ENCODE peak calls at places on chromosome 11, in eight cellular contexts. One of them, this sample, is unnamed.
A peak's percentile ranks its signal among the peaks of the same experiment; 100 is the strongest.

GRCh38 chr11:70783821-70784220 is 385.5 kb downstream of the CTTN start:
- DNase-seq in left ventricle myocardium inferior: no peak
- DNase-seq in naive thymus-derived CD4-positive, alpha-beta T cell: no peak
- DNase-seq in spleen: no peak
- DNase-seq in HCT116: no peak
- DNase-seq in right cardiac atrium: no peak
- DNase-seq in IMR-90: no peak
- DNase-seq in cardiac muscle cell: no peak
- DNase-seq in this sample: no peak

GRCh38 chr11:16945671-16946469 is 68.3 kb downstream of the PLEKHA7 start:
- DNase-seq in left ventricle myocardium inferior: peak; percentile 39
- DNase-seq in naive thymus-derived CD4-positive, alpha-beta T cell: no peak
- DNase-seq in spleen: peak; percentile 81
- DNase-seq in HCT116: peak; percentile 51
- DNase-seq in right cardiac atrium: peak; percentile 53
- DNase-seq in IMR-90: peak; percentile 34
- DNase-seq in cardiac muscle cell: peak; percentile 79
- DNase-seq in this sample: no peak

GRCh38 chr11:32420937-32421532 is 14.3 kb downstream of the WT1 start:
- DNase-seq in left ventricle myocardium inferior: no peak
- DNase-seq in naive thymus-derived CD4-positive, alpha-beta T cell: no peak
- DNase-seq in spleen: no peak
- DNase-seq in HCT116: no peak
- DNase-seq in right cardiac atrium: no peak
- DNase-seq in IMR-90: no peak
- DNase-seq in cardiac muscle cell: no peak
- DNase-seq in this sample: peak; percentile 24

GRCh38 chr11:123213307-123213708 is 18.3 kb upstream of the CLMP start:
- DNase-seq in left ventricle myocardium inferior: no peak
- DNase-seq in naive thymus-derived CD4-positive, alpha-beta T cell: no peak
- DNase-seq in spleen: no peak
- DNase-seq in HCT116: no peak
- DNase-seq in right cardiac atrium: no peak
- DNase-seq in IMR-90: no peak
- DNase-seq in cardiac muscle cell: no peak
- DNase-seq in this sample: no peak

GRCh38 chr11:108929241-108929640 is 264.4 kb downstream of the DDX10 start:
- DNase-seq in left ventricle myocardium inferior: no peak
- DNase-seq in naive thymus-derived CD4-positive, alpha-beta T cell: no peak
- DNase-seq in spleen: no peak
- DNase-seq in HCT116: peak; percentile 8
- DNase-seq in right cardiac atrium: no peak
- DNase-seq in IMR-90: peak; percentile 99
- DNase-seq in cardiac muscle cell: no peak
- DNase-seq in this sample: no peak

GRCh38 chr11:113934797-113935196 is 30.2 kb downstream of the HTR3B start:
- DNase-seq in left ventricle myocardium inferior: no peak
- DNase-seq in naive thymus-derived CD4-positive, alpha-beta T cell: no peak
- DNase-seq in spleen: no peak
- DNase-seq in HCT116: no peak
- DNase-seq in right cardiac atrium: no peak
- DNase-seq in IMR-90: no peak
- DNase-seq in cardiac muscle cell: no peak
- DNase-seq in this sample: no peak

GRCh38 chr11:104366321-104366734 is 202.4 kb upstream of the PDGFD start:
- DNase-seq in left ventricle myocardium inferior: no peak
- DNase-seq in naive thymus-derived CD4-positive, alpha-beta T cell: no peak
- DNase-seq in spleen: peak; percentile 74
- DNase-seq in HCT116: no peak
- DNase-seq in right cardiac atrium: no peak
- DNase-seq in IMR-90: no peak
- DNase-seq in cardiac muscle cell: no peak
- DNase-seq in this sample: peak; percentile 8

GRCh38 chr11:64762916-64763803 is 3.4 kb upstream of the PYGM start:
- DNase-seq in left ventricle myocardium inferior: no peak
- DNase-seq in naive thymus-derived CD4-positive, alpha-beta T cell: no peak
- DNase-seq in spleen: peak; percentile 76
- DNase-seq in HCT116: no peak
- DNase-seq in right cardiac atrium: peak; percentile 43
- DNase-seq in IMR-90: peak; percentile 79
- DNase-seq in cardiac muscle cell: peak; percentile 35
- DNase-seq in this sample: no peak

GRCh38 chr11:122920579-122920978 is 38.0 kb downstream of the JHY start:
- DNase-seq in left ventricle myocardium inferior: no peak
- DNase-seq in naive thymus-derived CD4-positive, alpha-beta T cell: no peak
- DNase-seq in spleen: no peak
- DNase-seq in HCT116: no peak
- DNase-seq in right cardiac atrium: no peak
- DNase-seq in IMR-90: no peak
- DNase-seq in cardiac muscle cell: no peak
- DNase-seq in this sample: no peak

GRCh38 chr11:134564472-134565200 is 152.6 kb upstream of the B3GAT1 start:
- DNase-seq in left ventricle myocardium inferior: no peak
- DNase-seq in naive thymus-derived CD4-positive, alpha-beta T cell: no peak
- DNase-seq in spleen: no peak
- DNase-seq in HCT116: no peak
- DNase-seq in right cardiac atrium: no peak
- DNase-seq in IMR-90: no peak
- DNase-seq in cardiac muscle cell: no peak
- DNase-seq in this sample: no peak

GRCh38 chr11:33842236-33842915 is 49.5 kb downstream of the LMO2 start:
- DNase-seq in left ventricle myocardium inferior: no peak
- DNase-seq in naive thymus-derived CD4-positive, alpha-beta T cell: no peak
- DNase-seq in spleen: no peak
- DNase-seq in HCT116: no peak
- DNase-seq in right cardiac atrium: no peak
- DNase-seq in IMR-90: no peak
- DNase-seq in cardiac muscle cell: no peak
- DNase-seq in this sample: no peak

GRCh38 chr11:118045191-118045590 is 31.7 kb upstream of the TMPRSS4 start:
- DNase-seq in left ventricle myocardium inferior: no peak
- DNase-seq in naive thymus-derived CD4-positive, alpha-beta T cell: no peak
- DNase-seq in spleen: no peak
- DNase-seq in HCT116: no peak
- DNase-seq in right cardiac atrium: no peak
- DNase-seq in IMR-90: no peak
- DNase-seq in cardiac muscle cell: no peak
- DNase-seq in this sample: no peak

GRCh38 chr11:31913985-31914384 is 102.9 kb upstream of the PAX6 start:
- DNase-seq in left ventricle myocardium inferior: no peak
- DNase-seq in naive thymus-derived CD4-positive, alpha-beta T cell: no peak
- DNase-seq in spleen: no peak
- DNase-seq in HCT116: no peak
- DNase-seq in right cardiac atrium: no peak
- DNase-seq in IMR-90: no peak
- DNase-seq in cardiac muscle cell: no peak
- DNase-seq in this sample: no peak

GRCh38 chr11:44445500-44446340 is 119.7 kb upstream of the CD82 start:
- DNase-seq in left ventricle myocardium inferior: no peak
- DNase-seq in naive thymus-derived CD4-positive, alpha-beta T cell: no peak
- DNase-seq in spleen: no peak
- DNase-seq in HCT116: no peak
- DNase-seq in right cardiac atrium: no peak
- DNase-seq in IMR-90: no peak
- DNase-seq in cardiac muscle cell: no peak
- DNase-seq in this sample: no peak

GRCh38 chr11:78045851-78046485 is 17.7 kb upstream of the THRSP start:
- DNase-seq in left ventricle myocardium inferior: peak; percentile 83
- DNase-seq in naive thymus-derived CD4-positive, alpha-beta T cell: peak; percentile 92
- DNase-seq in spleen: peak; percentile 94
- DNase-seq in HCT116: peak; percentile 27
- DNase-seq in right cardiac atrium: peak; percentile 84
- DNase-seq in IMR-90: peak; percentile 59
- DNase-seq in cardiac muscle cell: peak; percentile 84
- DNase-seq in this sample: peak; percentile 75

GRCh38 chr11:120249279-120250022 is 9.5 kb downstream of the POU2F3 start:
- DNase-seq in left ventricle myocardium inferior: no peak
- DNase-seq in naive thymus-derived CD4-positive, alpha-beta T cell: no peak
- DNase-seq in spleen: peak; percentile 29
- DNase-seq in HCT116: no peak
- DNase-seq in right cardiac atrium: no peak
- DNase-seq in IMR-90: no peak
- DNase-seq in cardiac muscle cell: no peak
- DNase-seq in this sample: no peak

GRCh38 chr11:3359092-3359824 is 19.7 kb downstream of the ZNF195 start:
- DNase-seq in left ventricle myocardium inferior: no peak
- DNase-seq in naive thymus-derived CD4-positive, alpha-beta T cell: no peak
- DNase-seq in spleen: no peak
- DNase-seq in HCT116: no peak
- DNase-seq in right cardiac atrium: no peak
- DNase-seq in IMR-90: no peak
- DNase-seq in cardiac muscle cell: no peak
- DNase-seq in this sample: no peak
- H3K9me3 ChIP-seq in left ventricle myocardium inferior: peaks cover 100% of the 10 kb centered on the region
- H3K9me3 ChIP-seq in naive thymus-derived CD4-positive, alpha-beta T cell: peaks cover 17% of the 10 kb centered on the region
- H3K9me3 ChIP-seq in spleen: peaks cover 85% of the 10 kb centered on the region
- H3K9me3 ChIP-seq in HCT116: peaks cover 80% of the 10 kb centered on the region
- H3K9me3 ChIP-seq in right cardiac atrium: peaks cover 24% of the 10 kb centered on the region
- H3K9me3 ChIP-seq in IMR-90: peaks cover 75% of the 10 kb centered on the region
- H3K9me3 ChIP-seq in cardiac muscle cell: peaks cover 7% of the 10 kb centered on the region
- H3K9me3 ChIP-seq in this sample: peaks cover 56% of the 10 kb centered on the region

GRCh38 chr11:2662430-2663299 is 37.1 kb downstream of the KCNQ1OT1 start:
- DNase-seq in left ventricle myocardium inferior: no peak
- DNase-seq in naive thymus-derived CD4-positive, alpha-beta T cell: no peak
- DNase-seq in spleen: peak; percentile 32
- DNase-seq in HCT116: no peak
- DNase-seq in right cardiac atrium: no peak
- DNase-seq in IMR-90: no peak
- DNase-seq in cardiac muscle cell: no peak
- DNase-seq in this sample: no peak

GRCh38 chr11:2663506-2663905 is 36.3 kb downstream of the KCNQ1OT1 start:
- DNase-seq in left ventricle myocardium inferior: no peak
- DNase-seq in naive thymus-derived CD4-positive, alpha-beta T cell: no peak
- DNase-seq in spleen: peak; percentile 42
- DNase-seq in HCT116: no peak
- DNase-seq in right cardiac atrium: no peak
- DNase-seq in IMR-90: no peak
- DNase-seq in cardiac muscle cell: no peak
- DNase-seq in this sample: no peak

GRCh38 chr11:2662024-2662312 is 37.8 kb downstream of the KCNQ1OT1 start:
- DNase-seq in left ventricle myocardium inferior: no peak
- DNase-seq in naive thymus-derived CD4-positive, alpha-beta T cell: no peak
- DNase-seq in spleen: peak; percentile 29
- DNase-seq in HCT116: no peak
- DNase-seq in right cardiac atrium: no peak
- DNase-seq in IMR-90: no peak
- DNase-seq in cardiac muscle cell: no peak
- DNase-seq in this sample: no peak

GRCh38 chr11:2660357-2660939 is 39.3 kb downstream of the KCNQ1OT1 start:
- DNase-seq in left ventricle myocardium inferior: no peak
- DNase-seq in naive thymus-derived CD4-positive, alpha-beta T cell: no peak
- DNase-seq in spleen: no peak
- DNase-seq in HCT116: no peak
- DNase-seq in right cardiac atrium: no peak
- DNase-seq in IMR-90: no peak
- DNase-seq in cardiac muscle cell: no peak
- DNase-seq in this sample: no peak

GRCh38 chr11:2661173-2662023 is 38.4 kb downstream of the KCNQ1OT1 start:
- DNase-seq in left ventricle myocardium inferior: no peak
- DNase-seq in naive thymus-derived CD4-positive, alpha-beta T cell: no peak
- DNase-seq in spleen: no peak
- DNase-seq in HCT116: no peak
- DNase-seq in right cardiac atrium: no peak
- DNase-seq in IMR-90: no peak
- DNase-seq in cardiac muscle cell: no peak
- DNase-seq in this sample: no peak
- H3K9me3 ChIP-seq in left ventricle myocardium inferior: peaks cover 62% of the 10 kb centered on the region
- H3K9me3 ChIP-seq in naive thymus-derived CD4-positive, alpha-beta T cell: no peaks in the 10 kb centered on the region
- H3K9me3 ChIP-seq in spleen: no peaks in the 10 kb centered on the region
- H3K9me3 ChIP-seq in HCT116: peaks cover 4% of the 10 kb centered on the region
- H3K9me3 ChIP-seq in right cardiac atrium: no peaks in the 10 kb centered on the region
- H3K9me3 ChIP-seq in IMR-90: peaks cover 47% of the 10 kb centered on the region
- H3K9me3 ChIP-seq in cardiac muscle cell: peaks cover 8% of the 10 kb centered on the region
- H3K9me3 ChIP-seq in this sample: no peaks in the 10 kb centered on the region

DNA sequence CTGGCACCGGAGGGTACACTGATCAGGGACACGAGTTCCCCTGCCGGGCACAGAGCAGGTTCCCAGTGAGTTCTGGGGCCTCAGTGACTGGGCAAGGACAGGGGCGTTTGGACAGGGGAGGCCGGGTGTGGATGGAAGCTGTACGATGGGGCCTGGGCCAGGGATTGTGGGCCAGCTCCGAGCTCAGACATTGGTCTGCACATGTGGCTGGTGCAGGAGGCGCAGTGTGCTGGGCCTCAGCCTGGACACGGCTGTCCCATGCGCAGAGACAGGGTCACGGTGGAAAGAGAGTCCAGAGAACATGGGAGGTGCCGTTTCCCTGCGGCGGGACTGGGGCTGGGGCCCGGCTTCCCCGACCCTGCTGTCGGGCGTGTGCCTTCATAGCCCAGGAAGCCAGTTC is 60.7 kb downstream of the CDKN1C start:
- DNase-seq in left ventricle myocardium inferior: peak; percentile 40
- DNase-seq in naive thymus-derived CD4-positive, alpha-beta T cell: no peak
- DNase-seq in spleen: no peak
- DNase-seq in HCT116: no peak
- DNase-seq in right cardiac atrium: peak; percentile 69
- DNase-seq in IMR-90: no peak
- DNase-seq in cardiac muscle cell: no peak
- DNase-seq in this sample: no peak
- H3K9me3 ChIP-seq in left ventricle myocardium inferior: peaks cover 18% of the 10 kb centered on the region
- H3K9me3 ChIP-seq in naive thymus-derived CD4-positive, alpha-beta T cell: no peaks in the 10 kb centered on the region
- H3K9me3 ChIP-seq in spleen: peaks cover 10% of the 10 kb centered on the region
- H3K9me3 ChIP-seq in HCT116: peaks cover 15% of the 10 kb centered on the region
- H3K9me3 ChIP-seq in right cardiac atrium: no peaks in the 10 kb centered on the region
- H3K9me3 ChIP-seq in IMR-90: peaks cover 11% of the 10 kb centered on the region
- H3K9me3 ChIP-seq in cardiac muscle cell: no peaks in the 10 kb centered on the region
- H3K9me3 ChIP-seq in this sample: peaks cover 2% of the 10 kb centered on the region

DNA sequence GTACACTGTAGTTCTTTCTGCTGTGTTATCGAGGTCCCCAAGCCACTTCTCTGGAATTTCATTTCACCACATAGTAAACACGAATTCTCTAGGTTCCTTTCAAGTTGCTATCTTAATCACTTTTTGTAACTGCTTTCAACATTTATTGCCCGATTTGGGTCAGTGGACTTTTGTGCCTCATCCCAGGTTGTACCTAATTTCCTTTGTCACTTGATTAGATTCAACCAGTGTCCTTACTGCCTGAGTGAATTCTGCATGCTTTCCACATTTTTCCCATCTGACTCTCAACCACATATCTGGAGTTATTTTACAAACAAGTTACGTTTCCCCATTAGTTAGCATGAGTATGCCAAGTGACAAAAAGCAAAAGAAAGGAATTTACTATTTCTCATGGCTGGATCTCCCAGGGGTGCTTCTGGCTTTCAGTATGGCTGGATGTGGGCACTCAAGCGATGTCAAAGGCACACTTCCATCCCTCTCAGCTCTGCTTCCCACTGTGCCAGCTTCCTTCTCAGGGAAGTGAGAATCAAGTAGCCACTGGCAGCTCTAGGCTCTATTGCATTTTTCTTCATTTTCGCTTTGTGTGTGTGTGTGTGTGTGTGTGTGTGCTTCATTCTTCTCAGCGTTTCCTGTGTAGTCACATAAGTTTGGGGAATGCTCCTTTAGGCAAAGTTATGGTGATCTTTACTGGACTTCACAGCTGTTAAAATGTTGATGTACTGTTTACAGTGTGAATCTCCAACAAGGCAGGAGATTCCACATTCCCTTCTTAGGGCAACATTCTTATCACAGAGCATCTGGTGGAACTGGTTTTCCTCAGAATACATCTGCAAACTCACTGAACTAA is 128.9 kb downstream of the DBX1 start:
- DNase-seq in left ventricle myocardium inferior: no peak
- DNase-seq in naive thymus-derived CD4-positive, alpha-beta T cell: no peak
- DNase-seq in spleen: no peak
- DNase-seq in HCT116: no peak
- DNase-seq in right cardiac atrium: no peak
- DNase-seq in IMR-90: peak; percentile 95
- DNase-seq in cardiac muscle cell: no peak
- DNase-seq in this sample: no peak
- H3K9me3 ChIP-seq in left ventricle myocardium inferior: no peaks in the 10 kb centered on the region
- H3K9me3 ChIP-seq in naive thymus-derived CD4-positive, alpha-beta T cell: no peaks in the 10 kb centered on the region
- H3K9me3 ChIP-seq in spleen: no peaks in the 10 kb centered on the region
- H3K9me3 ChIP-seq in HCT116: no peaks in the 10 kb centered on the region
- H3K9me3 ChIP-seq in right cardiac atrium: no peaks in the 10 kb centered on the region
- H3K9me3 ChIP-seq in IMR-90: no peaks in the 10 kb centered on the region
- H3K9me3 ChIP-seq in cardiac muscle cell: no peaks in the 10 kb centered on the region
- H3K9me3 ChIP-seq in this sample: no peaks in the 10 kb centered on the region